ENCODE peak calls at places on chromosomes 3 and 15, in nine cellular contexts. M, R, A, Q, U, V, J, D and Y are unnamed samples.

GRCh38 chr3:54122802-54123537 is 618 bp downstream of the CACNA2D3 start:
- DNase-seq in M (no peak), R (no peak), A (no peak), Q (no peak), U (no peak), V (no peak), J (no peak), D (no peak), Y (no peak)

GRCh38 chr3:124461838-124462632 is 268.2 kb upstream of the UMPS start:
- DNase-seq in M (no peak), R (no peak), A (no peak), Q (no peak), U (no peak), V (no peak), J (no peak), D (no peak), Y (no peak)

GRCh38 chr3:30188713-30189112 is 417.7 kb upstream of the TGFBR2 start:
- DNase-seq in M (no peak), R (no peak), A (no peak), Q (no peak), U (peak; percentile 50), V (no peak), J (no peak), D (peak; percentile 48), Y (peak; percentile 16)

GRCh38 chr3:58633157-58633865 is 33.3 kb downstream of the FAM3D start:
- DNase-seq in M (no peak), R (no peak), A (no peak), Q (no peak), U (no peak), V (no peak), J (no peak), D (no peak), Y (no peak)

GRCh38 chr3:38488949-38489348 is 7.2 kb upstream of the EXOG start:
- DNase-seq in M (no peak), R (no peak), A (no peak), Q (no peak), U (no peak), V (no peak), J (no peak), D (no peak), Y (no peak)

GRCh38 chr15:89187911-89188514 is 33.4 kb downstream of the RLBP1 start:
- DNase-seq in M (no peak), R (no peak), A (no peak), Q (no peak), U (no peak), V (no peak), J (no peak), D (peak; percentile 40), Y (no peak)

GRCh38 chr15:39887832-39888231 is 32.2 kb downstream of the GPR176 start:
- DNase-seq in M (no peak), R (no peak), A (no peak), Q (no peak), U (peak; percentile 72), V (peak; percentile 30), J (peak; percentile 14), D (peak; percentile 47), Y (no peak)

GRCh38 chr15:50883903-50884302 is 24.6 kb upstream of the AP4E1 start:
- DNase-seq in M (peak; percentile 29), R (no peak), A (no peak), Q (no peak), U (peak; percentile 79), V (no peak), J (peak; percentile 93), D (peak; percentile 76), Y (no peak)

GRCh38 chr3:26920579-26920978 is 298.0 kb downstream of the LRRC3B start:
- DNase-seq in M (no peak), R (no peak), A (no peak), Q (no peak), U (no peak), V (no peak), J (no peak), D (no peak), Y (no peak)

GRCh38 chr3:4493008-4493930 is at the start of gene ITPR1:
- DNase-seq in M (peak; percentile 88), R (peak; percentile 97), A (peak; percentile 97), Q (peak; percentile 98), U (peak; percentile 100), V (peak; percentile 99), J (peak; percentile 99), D (peak; percentile 98), Y (peak; percentile 73)

GRCh38 chr3:4228295-4228694 is 74.9 kb upstream of the SETMAR start:
- DNase-seq in M (no peak), R (no peak), A (no peak), Q (no peak), U (no peak), V (no peak), J (no peak), D (no peak), Y (no peak)